ENCODE peak calls at places on chromosomes 7 and 10, in seven cellular contexts. One of them, this sample, is unnamed.

GRCh38 chr10:93437946-93438795 is 44.0 kb downstream of the MYOF start:
- DNase-seq in bronchial epithelial cell: peak; percentile 55
- DNase-seq in AG09319: no peak
- DNase-seq in foreskin fibroblast: peak; percentile 57
- DNase-seq in GM13976: no peak
- DNase-seq in brain microvascular endothelial cell: peak; percentile 62
- DNase-seq in transverse colon: no peak
- DNase-seq in this sample: no peak

GRCh38 chr10:61588770-61589211 is 73.9 kb upstream of the CABCOCO1 start:
- DNase-seq in bronchial epithelial cell: no peak
- DNase-seq in AG09319: no peak
- DNase-seq in foreskin fibroblast: peak; percentile 60
- DNase-seq in GM13976: no peak
- DNase-seq in brain microvascular endothelial cell: peak; percentile 41
- DNase-seq in transverse colon: no peak
- DNase-seq in this sample: no peak

GRCh38 chr10:107971411-107971810 is 806.9 kb upstream of the SORCS1 start:
- DNase-seq in bronchial epithelial cell: peak; percentile 92
- DNase-seq in AG09319: no peak
- DNase-seq in foreskin fibroblast: peak; percentile 90
- DNase-seq in GM13976: no peak
- DNase-seq in brain microvascular endothelial cell: no peak
- DNase-seq in transverse colon: no peak
- DNase-seq in this sample: no peak

GRCh38 chr10:101566333-101567164 is 21.5 kb downstream of the POLL start:
- DNase-seq in bronchial epithelial cell: no peak
- DNase-seq in AG09319: no peak
- DNase-seq in foreskin fibroblast: peak; percentile 48
- DNase-seq in GM13976: peak; percentile 72
- DNase-seq in brain microvascular endothelial cell: no peak
- DNase-seq in transverse colon: no peak
- DNase-seq in this sample: peak; percentile 71

GRCh38 chr7:38411404-38411803 is 138.0 kb upstream of the TARP start:
- DNase-seq in bronchial epithelial cell: peak; percentile 23
- DNase-seq in AG09319: no peak
- DNase-seq in foreskin fibroblast: peak; percentile 9
- DNase-seq in GM13976: no peak
- DNase-seq in brain microvascular endothelial cell: peak; percentile 31
- DNase-seq in transverse colon: no peak
- DNase-seq in this sample: peak; percentile 29

GRCh38 chr10:121525276-121526039 is 72.8 kb downstream of the FGFR2 start:
- DNase-seq in bronchial epithelial cell: no peak
- DNase-seq in AG09319: no peak
- DNase-seq in foreskin fibroblast: no peak
- DNase-seq in GM13976: no peak
- DNase-seq in brain microvascular endothelial cell: no peak
- DNase-seq in transverse colon: peak; percentile 41
- DNase-seq in this sample: no peak

GRCh38 chr10:77287647-77288120 is 349.9 kb downstream of the KCNMA1 start:
- DNase-seq in bronchial epithelial cell: no peak
- DNase-seq in AG09319: no peak
- DNase-seq in foreskin fibroblast: peak; percentile 29
- DNase-seq in GM13976: no peak
- DNase-seq in brain microvascular endothelial cell: no peak
- DNase-seq in transverse colon: no peak
- DNase-seq in this sample: no peak

GRCh38 chr10:43775379-43775778 is 126.7 kb upstream of the ZNF32 start:
- DNase-seq in bronchial epithelial cell: no peak
- DNase-seq in AG09319: no peak
- DNase-seq in foreskin fibroblast: no peak
- DNase-seq in GM13976: no peak
- DNase-seq in brain microvascular endothelial cell: no peak
- DNase-seq in transverse colon: no peak
- DNase-seq in this sample: no peak

GRCh38 chr7:159022238-159022993 is 122.3 kb downstream of the VIPR2 start:
- DNase-seq in bronchial epithelial cell: no peak
- DNase-seq in AG09319: no peak
- DNase-seq in foreskin fibroblast: no peak
- DNase-seq in GM13976: no peak
- DNase-seq in brain microvascular endothelial cell: peak; percentile 49
- DNase-seq in transverse colon: no peak
- DNase-seq in this sample: no peak

GRCh38 chr10:56028299-56029132 is 332.5 kb downstream of the ZWINT start:
- DNase-seq in bronchial epithelial cell: no peak
- DNase-seq in AG09319: no peak
- DNase-seq in foreskin fibroblast: no peak
- DNase-seq in GM13976: no peak
- DNase-seq in brain microvascular endothelial cell: no peak
- DNase-seq in transverse colon: no peak
- DNase-seq in this sample: no peak

GRCh38 chr7:35875292-35875691 is 74.4 kb downstream of the SEPTIN7 start:
- DNase-seq in bronchial epithelial cell: peak; percentile 16
- DNase-seq in AG09319: no peak
- DNase-seq in foreskin fibroblast: no peak
- DNase-seq in GM13976: no peak
- DNase-seq in brain microvascular endothelial cell: peak; percentile 55
- DNase-seq in transverse colon: no peak
- DNase-seq in this sample: no peak

GRCh38 chr7:82481499-82482097 is 38.0 kb upstream of the CACNA2D1 start:
- DNase-seq in bronchial epithelial cell: peak; percentile 35
- DNase-seq in AG09319: peak; percentile 4
- DNase-seq in foreskin fibroblast: peak; percentile 56
- DNase-seq in GM13976: peak; percentile 28
- DNase-seq in brain microvascular endothelial cell: no peak
- DNase-seq in transverse colon: no peak
- DNase-seq in this sample: no peak

GRCh38 chr7:2612445-2613112 is 19.2 kb upstream of the TTYH3 start:
- DNase-seq in bronchial epithelial cell: no peak
- DNase-seq in AG09319: no peak
- DNase-seq in foreskin fibroblast: no peak
- DNase-seq in GM13976: no peak
- DNase-seq in brain microvascular endothelial cell: no peak
- DNase-seq in transverse colon: peak; percentile 50
- DNase-seq in this sample: no peak

GRCh38 chr10:42954776-42955492 is 121.9 kb upstream of the RET start:
- DNase-seq in bronchial epithelial cell: no peak
- DNase-seq in AG09319: no peak
- DNase-seq in foreskin fibroblast: no peak
- DNase-seq in GM13976: no peak
- DNase-seq in brain microvascular endothelial cell: no peak
- DNase-seq in transverse colon: no peak
- DNase-seq in this sample: no peak

GRCh38 chr10:21894648-21895342 is 108.7 kb downstream of the DNAJC1 start:
- DNase-seq in bronchial epithelial cell: no peak
- DNase-seq in AG09319: no peak
- DNase-seq in foreskin fibroblast: no peak
- DNase-seq in GM13976: no peak
- DNase-seq in brain microvascular endothelial cell: no peak
- DNase-seq in transverse colon: no peak
- DNase-seq in this sample: no peak

GRCh38 chr7:50826371-50827172 is 43.9 kb upstream of the GRB10 start:
- DNase-seq in bronchial epithelial cell: peak; percentile 94
- DNase-seq in AG09319: peak; percentile 12
- DNase-seq in foreskin fibroblast: peak; percentile 93
- DNase-seq in GM13976: no peak
- DNase-seq in brain microvascular endothelial cell: peak; percentile 91
- DNase-seq in transverse colon: no peak
- DNase-seq in this sample: no peak

GRCh38 chr7:34091330-34091917 is 186.1 kb downstream of the BMPER start:
- DNase-seq in bronchial epithelial cell: peak; percentile 68
- DNase-seq in AG09319: no peak
- DNase-seq in foreskin fibroblast: peak; percentile 81
- DNase-seq in GM13976: peak; percentile 23
- DNase-seq in brain microvascular endothelial cell: peak; percentile 74
- DNase-seq in transverse colon: peak; percentile 26
- DNase-seq in this sample: peak; percentile 39

GRCh38 chr10:63337455-63338251 is 128.1 kb downstream of the JMJD1C start:
- DNase-seq in bronchial epithelial cell: no peak
- DNase-seq in AG09319: no peak
- DNase-seq in foreskin fibroblast: no peak
- DNase-seq in GM13976: no peak
- DNase-seq in brain microvascular endothelial cell: no peak
- DNase-seq in transverse colon: no peak
- DNase-seq in this sample: no peak

GRCh38 chr7:149427096-149427680 is 33.7 kb downstream of the ZNF777 start:
- DNase-seq in bronchial epithelial cell: no peak
- DNase-seq in AG09319: no peak
- DNase-seq in foreskin fibroblast: peak; percentile 44
- DNase-seq in GM13976: no peak
- DNase-seq in brain microvascular endothelial cell: no peak
- DNase-seq in transverse colon: no peak
- DNase-seq in this sample: peak; percentile 59

GRCh38 chr7:5597772-5598171 is 174.1 kb upstream of the TNRC18 start:
- DNase-seq in bronchial epithelial cell: no peak
- DNase-seq in AG09319: no peak
- DNase-seq in foreskin fibroblast: no peak
- DNase-seq in GM13976: no peak
- DNase-seq in brain microvascular endothelial cell: peak; percentile 18
- DNase-seq in transverse colon: no peak
- DNase-seq in this sample: no peak

GRCh38 chr7:107995184-107996071 is 7.5 kb downstream of the LAMB1 start:
- DNase-seq in bronchial epithelial cell: peak; percentile 88
- DNase-seq in AG09319: peak; percentile 56
- DNase-seq in foreskin fibroblast: peak; percentile 76
- DNase-seq in GM13976: no peak
- DNase-seq in brain microvascular endothelial cell: peak; percentile 97
- DNase-seq in transverse colon: no peak
- DNase-seq in this sample: no peak

GRCh38 chr7:18174996-18175395 is 147.3 kb upstream of the PRPS1L1 start:
- DNase-seq in bronchial epithelial cell: no peak
- DNase-seq in AG09319: no peak
- DNase-seq in foreskin fibroblast: no peak
- DNase-seq in GM13976: no peak
- DNase-seq in brain microvascular endothelial cell: no peak
- DNase-seq in transverse colon: no peak
- DNase-seq in this sample: no peak

GRCh38 chr7:46440186-46440585 is 519.1 kb upstream of the IGFBP3 start:
- DNase-seq in bronchial epithelial cell: no peak
- DNase-seq in AG09319: no peak
- DNase-seq in foreskin fibroblast: no peak
- DNase-seq in GM13976: no peak
- DNase-seq in brain microvascular endothelial cell: no peak
- DNase-seq in transverse colon: no peak
- DNase-seq in this sample: no peak

GRCh38 chr7:25894902-25895791 is 256.9 kb upstream of the NFE2L3 start:
- DNase-seq in bronchial epithelial cell: peak; percentile 29
- DNase-seq in AG09319: no peak
- DNase-seq in foreskin fibroblast: peak; percentile 57
- DNase-seq in GM13976: peak; percentile 78
- DNase-seq in brain microvascular endothelial cell: peak; percentile 20
- DNase-seq in transverse colon: peak; percentile 85
- DNase-seq in this sample: peak; percentile 91

GRCh38 chr10:127815147-127815546 is 77.6 kb downstream of the CLRN3 start:
- DNase-seq in bronchial epithelial cell: no peak
- DNase-seq in AG09319: no peak
- DNase-seq in foreskin fibroblast: no peak
- DNase-seq in GM13976: no peak
- DNase-seq in brain microvascular endothelial cell: no peak
- DNase-seq in transverse colon: no peak
- DNase-seq in this sample: no peak

GRCh38 chr7:461453-462172 is 58.0 kb downstream of the PDGFA start:
- DNase-seq in bronchial epithelial cell: no peak
- DNase-seq in AG09319: no peak
- DNase-seq in foreskin fibroblast: peak; percentile 43
- DNase-seq in GM13976: no peak
- DNase-seq in brain microvascular endothelial cell: no peak
- DNase-seq in transverse colon: no peak
- DNase-seq in this sample: peak; percentile 21

GRCh38 chr10:63140077-63140476 is 6.9 kb downstream of the NRBF2 start:
- DNase-seq in bronchial epithelial cell: peak; percentile 56
- DNase-seq in AG09319: no peak
- DNase-seq in foreskin fibroblast: no peak
- DNase-seq in GM13976: no peak
- DNase-seq in brain microvascular endothelial cell: no peak
- DNase-seq in transverse colon: no peak
- DNase-seq in this sample: no peak

GRCh38 chr7:120273476-120273975 is 551 bp downstream of the KCND2 start:
- DNase-seq in bronchial epithelial cell: peak; percentile 8
- DNase-seq in AG09319: no peak
- DNase-seq in foreskin fibroblast: peak; percentile 12
- DNase-seq in GM13976: peak; percentile 78
- DNase-seq in brain microvascular endothelial cell: no peak
- DNase-seq in transverse colon: no peak
- DNase-seq in this sample: no peak

GRCh38 chr7:131745645-131746248 is 189.3 kb upstream of the PODXL start:
- DNase-seq in bronchial epithelial cell: peak; percentile 29
- DNase-seq in AG09319: no peak
- DNase-seq in foreskin fibroblast: peak; percentile 55
- DNase-seq in GM13976: no peak
- DNase-seq in brain microvascular endothelial cell: peak; percentile 56
- DNase-seq in transverse colon: no peak
- DNase-seq in this sample: no peak

GRCh38 chr7:131747625-131748024 is 191.2 kb upstream of the PODXL start:
- DNase-seq in bronchial epithelial cell: no peak
- DNase-seq in AG09319: no peak
- DNase-seq in foreskin fibroblast: no peak
- DNase-seq in GM13976: no peak
- DNase-seq in brain microvascular endothelial cell: no peak
- DNase-seq in transverse colon: no peak
- DNase-seq in this sample: no peak
- TF ChIP-seq CTCF in bronchial epithelial cell: no peak
- TF ChIP-seq CTCF in AG09319: no peak
- TF ChIP-seq CTCF in foreskin fibroblast: no peak
- TF ChIP-seq CTCF in GM13976: no peak
- TF ChIP-seq CTCF in brain microvascular endothelial cell: no peak
- TF ChIP-seq CTCF in transverse colon: no peak
- TF ChIP-seq CTCF in this sample: no peak

DNA sequence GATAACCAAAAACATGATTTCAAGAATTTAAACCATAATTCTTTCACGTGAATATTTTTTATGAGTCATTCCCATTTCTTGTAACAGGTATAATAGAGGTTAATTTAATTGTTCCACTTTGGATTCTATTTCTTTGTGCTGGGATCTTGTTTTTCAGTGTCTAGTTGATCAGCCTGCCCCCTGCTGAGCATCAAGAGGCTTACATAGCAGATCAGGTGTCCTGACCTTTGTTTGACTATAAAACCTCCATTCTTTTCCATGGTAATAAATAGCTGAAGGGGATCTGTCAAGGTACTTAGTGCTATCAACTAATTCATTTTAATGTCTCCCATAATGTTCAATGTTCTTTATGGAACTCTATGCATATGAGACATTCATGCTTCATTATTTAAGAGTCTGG is 4.9 kb downstream of the COL17A1 start:
- DNase-seq in bronchial epithelial cell: peak; percentile 51
- DNase-seq in AG09319: no peak
- DNase-seq in foreskin fibroblast: peak; percentile 30
- DNase-seq in GM13976: no peak
- DNase-seq in brain microvascular endothelial cell: no peak
- DNase-seq in transverse colon: peak; percentile 28
- DNase-seq in this sample: no peak
- TF ChIP-seq CTCF in bronchial epithelial cell: peak; percentile 58
- TF ChIP-seq CTCF in AG09319: peak; percentile 42
- TF ChIP-seq CTCF in foreskin fibroblast: peak; percentile 39
- TF ChIP-seq CTCF in GM13976: no peak
- TF ChIP-seq CTCF in brain microvascular endothelial cell: peak; percentile 55
- TF ChIP-seq CTCF in transverse colon: peak; percentile 57
- TF ChIP-seq CTCF in this sample: peak; percentile 40

GRCh38 chr7:48139461-48139860 is 31.8 kb upstream of the ABCA13 start:
- DNase-seq in bronchial epithelial cell: no peak
- DNase-seq in AG09319: no peak
- DNase-seq in foreskin fibroblast: peak; percentile 18
- DNase-seq in GM13976: no peak
- DNase-seq in brain microvascular endothelial cell: no peak
- DNase-seq in transverse colon: peak; percentile 14
- DNase-seq in this sample: no peak
- TF ChIP-seq CTCF in bronchial epithelial cell: peak; percentile 6
- TF ChIP-seq CTCF in AG09319: peak; percentile 37
- TF ChIP-seq CTCF in foreskin fibroblast: peak; percentile 43
- TF ChIP-seq CTCF in GM13976: no peak
- TF ChIP-seq CTCF in brain microvascular endothelial cell: peak; percentile 61
- TF ChIP-seq CTCF in transverse colon: peak; percentile 44
- TF ChIP-seq CTCF in this sample: no peak

GRCh38 chr7:73647725-73648592 is 19.7 kb upstream of the VPS37D start:
- DNase-seq in bronchial epithelial cell: no peak
- DNase-seq in AG09319: no peak
- DNase-seq in foreskin fibroblast: peak; percentile 46
- DNase-seq in GM13976: peak; percentile 63
- DNase-seq in brain microvascular endothelial cell: no peak
- DNase-seq in transverse colon: peak; percentile 83
- DNase-seq in this sample: peak; percentile 34
- TF ChIP-seq CTCF in bronchial epithelial cell: peak; percentile 14
- TF ChIP-seq CTCF in AG09319: no peak
- TF ChIP-seq CTCF in foreskin fibroblast: no peak
- TF ChIP-seq CTCF in GM13976: no peak
- TF ChIP-seq CTCF in brain microvascular endothelial cell: no peak
- TF ChIP-seq CTCF in transverse colon: peak; percentile 20
- TF ChIP-seq CTCF in this sample: no peak